ENCODE peak calls at places on chromosomes 1 and 21, in nine cellular contexts. G, L, C, W, K, Y, V, Z and Q are unnamed samples.
A peak's percentile ranks its signal among the peaks of the same experiment; 100 is the strongest.

GRCh38 chr1:203017061-203017460 is 9.2 kb upstream of the PPFIA4 start:
- DNase-seq in W (no peak), C (no peak), Z (no peak), K (no peak), G (no peak), V (no peak), Y (no peak), L (no peak), Q (no peak)

GRCh38 chr1:77018386-77019156 is 151.3 kb downstream of the ST6GALNAC5 start:
- DNase-seq in Y (no peak), C (no peak), W (no peak), G (no peak), K (no peak), Z (no peak), L (no peak), V (no peak), Q (peak; percentile 54)

GRCh38 chr1:162966608-162967007 is 102.6 kb upstream of the RGS4 start:
- DNase-seq in K (no peak), W (no peak), Y (no peak), G (no peak), C (no peak), L (no peak), Z (no peak), V (no peak), Q (no peak)

GRCh38 chr1:3523980-3524379 is 69.5 kb downstream of the ARHGEF16 start:
- DNase-seq in W (no peak), K (no peak), V (no peak), Y (no peak), Z (no peak), L (no peak), G (no peak), C (no peak), Q (no peak)

GRCh38 chr21:37319551-37319950 is 47.0 kb upstream of the DYRK1A start:
- DNase-seq in K (no peak), Z (no peak), W (no peak), Y (no peak), C (peak; percentile 36), G (no peak), V (no peak), L (no peak), Q (no peak)

GRCh38 chr1:111904478-111905218 is 84.8 kb downstream of the KCND3 start:
- DNase-seq in K (peak; percentile 63), W (peak; percentile 11), Z (no peak), C (no peak), V (peak; percentile 33), Y (peak; percentile 7), L (no peak), G (peak; percentile 8), Q (peak; percentile 10)

GRCh38 chr1:215900684-215901083 is 333.6 kb downstream of the KCTD3 start:
- DNase-seq in Z (no peak), V (no peak), Y (no peak), K (no peak), G (no peak), C (no peak), W (no peak), L (no peak), Q (peak; percentile 70)

GRCh38 chr1:41315867-41316266 is 45.4 kb upstream of the FOXO6 start:
- DNase-seq in L (no peak), W (no peak), V (no peak), G (no peak), Y (no peak), K (no peak), C (no peak), Z (no peak), Q (no peak)

GRCh38 chr1:188689542-188689941 is 1788.1 kb downstream of the BRINP3 start:
- DNase-seq in G (no peak), Z (no peak), W (no peak), K (peak; percentile 86), C (no peak), V (peak; percentile 11), L (no peak), Y (no peak), Q (peak; percentile 96)

GRCh38 chr1:109979489-109980091 is 5.0 kb upstream of the AHCYL1 start:
- DNase-seq in V (no peak), W (no peak), L (no peak), Z (no peak), K (peak; percentile 75), C (peak; percentile 78), Y (peak; percentile 88), G (peak; percentile 79), Q (peak; percentile 44)

GRCh38 chr1:15236226-15237145 is 10.5 kb upstream of the FHAD1 start:
- DNase-seq in Y (no peak), V (peak; percentile 62), C (no peak), G (no peak), Z (peak; percentile 22), W (no peak), L (no peak), K (peak; percentile 43), Q (no peak)

GRCh38 chr1:207822124-207822601 is 70.3 kb downstream of the CD46 start:
- DNase-seq in G (no peak), V (no peak), L (no peak), C (no peak), Z (no peak), Y (no peak), W (no peak), K (no peak), Q (peak; percentile 3)

GRCh38 chr1:6454856-6455751 is 10.9 kb downstream of the TNFRSF25 start:
- DNase-seq in Z (no peak), L (no peak), W (peak; percentile 26), K (peak; percentile 48), Y (no peak), V (peak; percentile 72), C (no peak), G (peak; percentile 5), Q (no peak)

GRCh38 chr1:246157516-246157915 is 349.6 kb downstream of the SMYD3 start:
- DNase-seq in Y (no peak), C (no peak), W (no peak), V (no peak), Z (no peak), L (no peak), G (peak; percentile 31), K (no peak), Q (peak; percentile 81)

GRCh38 chr1:154735801-154736163 is 127.8 kb upstream of the ADAR start:
- DNase-seq in V (no peak), L (no peak), G (no peak), C (no peak), W (no peak), Z (no peak), K (no peak), Y (no peak), Q (no peak)

GRCh38 chr1:54816951-54817350 is 15.8 kb upstream of the TTC22 start:
- DNase-seq in L (no peak), Y (no peak), Z (peak; percentile 38), W (no peak), V (no peak), G (no peak), K (no peak), C (no peak), Q (no peak)

GRCh38 chr21:42669069-42669468 is 15.6 kb downstream of the PDE9A start:
- DNase-seq in V (no peak), C (no peak), Z (no peak), Y (no peak), W (no peak), L (no peak), G (no peak), K (peak; percentile 51), Q (peak; percentile 21)

GRCh38 chr1:223307544-223307943 is 56.4 kb downstream of the SUSD4 start:
- DNase-seq in W (no peak), L (no peak), G (no peak), V (no peak), C (no peak), K (no peak), Z (no peak), Y (no peak), Q (no peak)

GRCh38 chr1:99756598-99756997 is 9.8 kb downstream of the FRRS1 start:
- DNase-seq in K (no peak), V (no peak), G (peak; percentile 33), Y (peak; percentile 32), W (no peak), L (no peak), C (no peak), Z (no peak), Q (no peak)

GRCh38 chr1:36847761-36848160 is 186.6 kb downstream of the GRIK3 start:
- DNase-seq in V (peak; percentile 48), K (no peak), G (no peak), W (no peak), L (no peak), Z (no peak), C (no peak), Y (no peak), Q (peak; percentile 91)

GRCh38 chr1:185843297-185843869 is 109.2 kb downstream of the HMCN1 start:
- DNase-seq in Y (no peak), Z (no peak), L (no peak), W (no peak), K (no peak), G (peak; percentile 41), V (peak; percentile 10), C (no peak), Q (peak; percentile 77)

GRCh38 chr1:167934407-167935251 is 1.9 kb upstream of the DCAF6 start:
- DNase-seq in C (no peak), Z (no peak), W (no peak), K (no peak), G (peak; percentile 40), Y (peak; percentile 64), V (no peak), L (no peak), Q (no peak)

GRCh38 chr1:159000627-159001026 is 9.1 kb upstream of the IFI16 start:
- DNase-seq in V (peak; percentile 40), G (peak; percentile 92), C (peak; percentile 83), W (no peak), K (peak; percentile 94), L (no peak), Z (peak; percentile 88), Y (peak; percentile 93), Q (no peak)

GRCh38 chr1:156809281-156809680 is 7.4 kb downstream of the SH2D2A start:
- DNase-seq in L (no peak), Z (no peak), W (no peak), V (no peak), Y (no peak), G (no peak), C (no peak), K (no peak), Q (no peak)

GRCh38 chr1:53369761-53370160 is 41.9 kb upstream of the LRP8 start:
- DNase-seq in C (no peak), G (no peak), L (no peak), K (no peak), Y (no peak), W (no peak), V (no peak), Z (peak; percentile 18), Q (no peak)

GRCh38 chr1:162315673-162316072 is 61.0 kb downstream of the SPATA46 start:
- DNase-seq in Y (no peak), Z (no peak), C (no peak), W (no peak), G (no peak), L (no peak), V (no peak), K (no peak), Q (no peak)